ENCODE peak calls at places on chromosomes 3 and 15, in four cellular contexts. One of them, this sample, is unnamed.

GRCh38 chr15:64987136-64987535 is 2.6 kb downstream of the SPG21 start:
- DNase-seq in fibroblast of lung: no peak
- DNase-seq in spleen: no peak
- DNase-seq in thyroid gland: no peak
- DNase-seq in this sample: no peak

GRCh38 chr3:14238936-14239335 is 60.3 kb downstream of the LSM3 start:
- DNase-seq in fibroblast of lung: no peak
- DNase-seq in spleen: no peak
- DNase-seq in thyroid gland: no peak
- DNase-seq in this sample: no peak

GRCh38 chr3:18669374-18669773 is 244.2 kb upstream of the SATB1 start:
- DNase-seq in fibroblast of lung: no peak
- DNase-seq in spleen: no peak
- DNase-seq in thyroid gland: no peak
- DNase-seq in this sample: no peak

GRCh38 chr15:28873585-28874139 is 12.1 kb upstream of the APBA2 start:
- DNase-seq in fibroblast of lung: no peak
- DNase-seq in spleen: peak; percentile 39
- DNase-seq in thyroid gland: no peak
- DNase-seq in this sample: no peak

GRCh38 chr3:128555098-128555825 is 62.3 kb upstream of the GATA2 start:
- DNase-seq in fibroblast of lung: no peak
- DNase-seq in spleen: peak; percentile 85
- DNase-seq in thyroid gland: peak; percentile 36
- DNase-seq in this sample: peak; percentile 68

GRCh38 chr3:149080699-149081091 is 5.6 kb downstream of the HLTF start:
- DNase-seq in fibroblast of lung: peak; percentile 49
- DNase-seq in spleen: no peak
- DNase-seq in thyroid gland: no peak
- DNase-seq in this sample: no peak

GRCh38 chr15:43187544-43188155 is 2.4 kb downstream of the CCNDBP1 start:
- DNase-seq in fibroblast of lung: peak; percentile 78
- DNase-seq in spleen: no peak
- DNase-seq in thyroid gland: no peak
- DNase-seq in this sample: no peak

GRCh38 chr3:141392416-141392815 is 24.1 kb downstream of the ZBTB38 start:
- DNase-seq in fibroblast of lung: no peak
- DNase-seq in spleen: no peak
- DNase-seq in thyroid gland: no peak
- DNase-seq in this sample: no peak

GRCh38 chr15:71364117-71364584 is 248.9 kb downstream of the THSD4 start:
- DNase-seq in fibroblast of lung: no peak
- DNase-seq in spleen: no peak
- DNase-seq in thyroid gland: no peak
- DNase-seq in this sample: no peak

GRCh38 chr15:72375501-72375845 is 341 bp downstream of the HEXA start:
- DNase-seq in fibroblast of lung: no peak
- DNase-seq in spleen: no peak
- DNase-seq in thyroid gland: peak; percentile 77
- DNase-seq in this sample: no peak

GRCh38 chr3:36701249-36701572 is 63.1 kb downstream of the DCLK3 start:
- DNase-seq in fibroblast of lung: no peak
- DNase-seq in spleen: no peak
- DNase-seq in thyroid gland: no peak
- DNase-seq in this sample: no peak

DNA sequence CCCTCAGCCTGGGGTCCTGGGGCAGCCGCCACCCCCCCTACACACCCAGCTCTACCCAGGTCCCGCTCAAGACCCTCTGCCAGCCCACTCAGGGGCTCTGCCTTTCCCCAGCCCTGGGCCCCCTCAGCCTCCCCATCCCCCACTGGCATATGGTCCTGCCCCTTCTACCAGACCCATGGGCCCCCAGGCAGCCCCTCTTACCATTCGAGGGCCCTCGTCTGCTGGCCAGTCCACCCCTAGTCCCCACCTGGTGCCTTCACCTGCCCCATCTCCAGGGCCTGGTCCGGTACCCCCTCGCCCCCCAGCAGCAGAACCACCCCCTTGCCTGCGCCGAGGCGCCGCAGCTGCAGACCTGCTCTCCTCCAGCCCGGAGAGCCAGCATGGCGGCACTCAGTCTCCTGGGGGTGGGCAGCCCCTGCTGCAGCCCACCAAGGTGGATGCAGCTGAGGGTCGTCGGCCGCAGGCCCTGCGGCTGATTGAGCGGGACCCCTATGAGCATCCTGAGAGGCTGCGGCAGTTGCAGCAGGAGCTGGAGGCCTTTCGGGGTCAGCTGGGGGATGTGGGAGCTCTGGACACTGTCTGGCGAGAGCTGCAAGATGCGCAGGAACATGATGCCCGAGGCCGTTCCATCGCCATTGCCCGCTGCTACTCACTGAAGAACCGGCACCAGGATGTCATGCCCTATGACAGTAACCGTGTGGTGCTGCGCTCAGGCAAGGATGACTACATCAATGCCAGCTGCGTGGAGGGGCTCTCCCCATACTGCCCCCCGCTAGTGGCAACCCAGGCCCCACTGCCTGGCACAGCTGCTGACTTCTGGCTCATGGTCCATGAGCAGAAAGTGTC is 30.2 kb downstream of the PTPN23 start:
- DNase-seq in fibroblast of lung: no peak
- DNase-seq in spleen: no peak
- DNase-seq in thyroid gland: no peak
- DNase-seq in this sample: peak; percentile 65
- H3K36me3 ChIP-seq in fibroblast of lung: peaks cover 55% of the 10 kb centered on the region
- H3K36me3 ChIP-seq in spleen: no peaks in the 10 kb centered on the region
- H3K36me3 ChIP-seq in thyroid gland: peaks cover 74% of the 10 kb centered on the region
- H3K36me3 ChIP-seq in this sample: peaks cover 25% of the 10 kb centered on the region

DNA sequence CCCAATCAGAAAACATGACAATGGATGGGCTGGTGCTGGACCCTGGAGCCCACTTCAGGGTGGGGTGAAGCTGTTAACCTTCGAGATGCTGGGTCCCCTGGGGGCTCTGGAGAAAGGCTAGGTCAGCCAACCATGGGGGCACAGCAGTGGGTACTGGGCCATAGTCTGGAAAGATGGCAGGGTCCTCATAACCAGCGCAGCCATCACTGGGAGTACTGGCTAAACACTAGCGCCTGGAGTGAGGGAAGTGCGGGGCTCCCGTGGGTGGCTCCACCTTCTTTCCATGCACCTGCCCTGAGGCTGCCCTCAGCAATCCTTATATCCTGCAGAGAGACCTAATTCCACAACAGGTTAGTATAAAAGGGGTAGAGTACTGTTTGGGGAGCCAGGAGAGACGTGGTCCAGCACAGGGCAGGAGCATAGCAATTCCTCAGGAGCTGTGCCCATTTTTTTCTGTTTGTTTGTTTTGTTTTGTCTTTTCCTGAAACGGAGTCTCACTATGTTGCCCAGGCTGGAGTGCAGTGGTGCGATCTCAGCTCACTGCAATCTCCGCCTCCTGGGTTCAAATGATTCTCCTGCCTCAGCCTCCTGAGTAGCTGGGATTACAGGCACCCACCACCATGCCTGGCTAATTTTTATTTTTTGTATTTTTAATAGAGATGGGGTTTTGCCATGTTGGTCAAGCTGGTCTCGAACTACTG is 122.6 kb upstream of the MEF2A start:
- DNase-seq in fibroblast of lung: no peak
- DNase-seq in spleen: no peak
- DNase-seq in thyroid gland: no peak
- DNase-seq in this sample: peak; percentile 58
- H3K4me3 ChIP-seq in fibroblast of lung: no peak overlapping the region
- H3K4me3 ChIP-seq in spleen: no peak overlapping the region
- H3K4me3 ChIP-seq in thyroid gland: no peak overlapping the region
- H3K4me3 ChIP-seq in this sample: no peak overlapping the region

GRCh38 chr15:42137461-42138261 is 18.8 kb downstream of the PLA2G4F start:
- DNase-seq in fibroblast of lung: peak; percentile 65
- DNase-seq in spleen: peak; percentile 40
- DNase-seq in thyroid gland: no peak
- DNase-seq in this sample: peak; percentile 28
- TF ChIP-seq CTCF in fibroblast of lung: peak; percentile 71
- TF ChIP-seq CTCF in spleen: peak; percentile 46
- TF ChIP-seq CTCF in thyroid gland: peak; percentile 62
- TF ChIP-seq CTCF in this sample: no peak

GRCh38 chr15:30974112-30974511 is 17.3 kb downstream of the MTMR10 start:
- DNase-seq in fibroblast of lung: no peak
- DNase-seq in spleen: no peak
- DNase-seq in thyroid gland: no peak
- DNase-seq in this sample: no peak

GRCh38 chr15:30978328-30978727 is 13.1 kb downstream of the MTMR10 start:
- DNase-seq in fibroblast of lung: no peak
- DNase-seq in spleen: no peak
- DNase-seq in thyroid gland: no peak
- DNase-seq in this sample: no peak

GRCh38 chr15:30973379-30973778 is 18.0 kb downstream of the MTMR10 start:
- DNase-seq in fibroblast of lung: no peak
- DNase-seq in spleen: no peak
- DNase-seq in thyroid gland: no peak
- DNase-seq in this sample: no peak
- H3K36me3 ChIP-seq in fibroblast of lung: peaks cover 3% of the 10 kb centered on the region
- H3K36me3 ChIP-seq in spleen: no peaks in the 10 kb centered on the region
- H3K36me3 ChIP-seq in thyroid gland: peaks cover 11% of the 10 kb centered on the region
- H3K36me3 ChIP-seq in this sample: peaks cover 5% of the 10 kb centered on the region

GRCh38 chr3:33377931-33378330 is 62.3 kb downstream of the UBP1 start:
- DNase-seq in fibroblast of lung: peak; percentile 26
- DNase-seq in spleen: no peak
- DNase-seq in thyroid gland: no peak
- DNase-seq in this sample: no peak

GRCh38 chr3:33377489-33377888 is 62.7 kb downstream of the UBP1 start:
- DNase-seq in fibroblast of lung: no peak
- DNase-seq in spleen: no peak
- DNase-seq in thyroid gland: no peak
- DNase-seq in this sample: no peak

GRCh38 chr3:33373082-33373437 is 67.1 kb downstream of the UBP1 start:
- DNase-seq in fibroblast of lung: no peak
- DNase-seq in spleen: no peak
- DNase-seq in thyroid gland: no peak
- DNase-seq in this sample: no peak

GRCh38 chr3:33372218-33373081 is 67.8 kb downstream of the UBP1 start:
- DNase-seq in fibroblast of lung: peak; percentile 77
- DNase-seq in spleen: no peak
- DNase-seq in thyroid gland: peak; percentile 22
- DNase-seq in this sample: no peak
- H3K4me3 ChIP-seq in fibroblast of lung: no peak overlapping the region
- H3K4me3 ChIP-seq in spleen: no peak overlapping the region
- H3K4me3 ChIP-seq in thyroid gland: no peak overlapping the region
- H3K4me3 ChIP-seq in this sample: no peak overlapping the region

GRCh38 chr3:150372320-150373118 is 35.6 kb upstream of the TSC22D2 start:
- DNase-seq in fibroblast of lung: no peak
- DNase-seq in spleen: no peak
- DNase-seq in thyroid gland: no peak
- DNase-seq in this sample: no peak
- TF ChIP-seq CTCF in fibroblast of lung: peak; percentile 7
- TF ChIP-seq CTCF in spleen: no peak
- TF ChIP-seq CTCF in thyroid gland: no peak
- TF ChIP-seq CTCF in this sample: no peak

GRCh38 chr3:73018790-73019441 is 22.3 kb downstream of the PPP4R2 start:
- DNase-seq in fibroblast of lung: no peak
- DNase-seq in spleen: no peak
- DNase-seq in thyroid gland: no peak
- DNase-seq in this sample: no peak

GRCh38 chr3:73021301-73021700 is 24.7 kb downstream of the PPP4R2 start:
- DNase-seq in fibroblast of lung: no peak
- DNase-seq in spleen: no peak
- DNase-seq in thyroid gland: no peak
- DNase-seq in this sample: no peak

GRCh38 chr3:73018298-73018697 is 21.7 kb downstream of the PPP4R2 start:
- DNase-seq in fibroblast of lung: no peak
- DNase-seq in spleen: no peak
- DNase-seq in thyroid gland: no peak
- DNase-seq in this sample: no peak
- H3K36me3 ChIP-seq in fibroblast of lung: no peaks in the 10 kb centered on the region
- H3K36me3 ChIP-seq in spleen: no peaks in the 10 kb centered on the region
- H3K36me3 ChIP-seq in thyroid gland: no peaks in the 10 kb centered on the region
- H3K36me3 ChIP-seq in this sample: no peaks in the 10 kb centered on the region

This sample was measured in sigmoid colon.